ENCODE peak calls at places on chromosomes 13 and 19, in nine cellular contexts. L is fibroblast of the conjunctiva; G is stimulated activated naive CD4-positive, alpha-beta T cell; K is ELR; M is adrenal gland; U is T-helper 1 cell; D is stimulated activated CD4-positive, alpha-beta T cell treated with anti-CD3 and anti-CD28 coated beads, Interleukin-1b, Interleukin-23, amount 100 ng/mL, for 1 hour; E is NCI-H2081; O is effector CD4-positive, alpha-beta T cell. P is an unnamed sample.

GRCh38 chr19:11191273-11191755 is 6.0 kb downstream of the KANK2 start:
- DNase-seq in O (no peak), U (no peak), E (no peak), K (peak; percentile 82), G (no peak), L (peak; percentile 56), D (no peak), M (peak; percentile 71), P (peak; percentile 71)

GRCh38 chr19:50922316-50922853 is 11.2 kb upstream of the KLK4 start:
- DNase-seq in E (peak; percentile 84), M (peak; percentile 79), O (peak; percentile 65), U (peak; percentile 63), G (peak; percentile 43), K (peak; percentile 82), D (peak; percentile 38), L (peak; percentile 57), P (peak; percentile 68)

GRCh38 chr19:16445238-16446107 is 26.3 kb downstream of the EPS15L1 start:
- DNase-seq in G (no peak), L (no peak), D (no peak), U (no peak), E (peak; percentile 7), K (peak; percentile 91), O (no peak), M (no peak), P (peak; percentile 76)

GRCh38 chr19:49997709-49998108 is 27.5 kb downstream of the VRK3 start:
- DNase-seq in U (no peak), L (no peak), K (peak; percentile 52), M (no peak), E (no peak), G (no peak), O (no peak), D (no peak), P (no peak)

GRCh38 chr19:1291761-1292418 is 6.2 kb downstream of the EFNA2 start:
- DNase-seq in M (no peak), D (no peak), E (no peak), L (no peak), G (no peak), U (no peak), O (no peak), K (no peak), P (no peak)

GRCh38 chr19:35120898-35121297 is 5.3 kb downstream of the FXYD3 start:
- DNase-seq in M (no peak), K (no peak), O (no peak), G (no peak), E (no peak), D (no peak), U (no peak), L (no peak), P (peak; percentile 13)

GRCh38 chr13:60441761-60442160 is 44.7 kb downstream of the TDRD3 start:
- DNase-seq in L (no peak), U (no peak), M (no peak), K (no peak), O (no peak), D (no peak), E (no peak), G (no peak), P (no peak)

GRCh38 chr13:23572836-23573235 is 2.6 kb downstream of the TNFRSF19 start:
- DNase-seq in O (no peak), M (no peak), K (no peak), E (no peak), G (no peak), L (no peak), D (no peak), U (no peak), P (no peak)

GRCh38 chr13:111572956-111573355 is 252.5 kb downstream of the TEX29 start:
- DNase-seq in D (no peak), L (no peak), G (no peak), K (no peak), U (no peak), O (no peak), E (peak; percentile 97), M (no peak), P (no peak)

GRCh38 chr13:53854321-53854720 is 825.7 kb downstream of the OLFM4 start:
- DNase-seq in E (no peak), O (no peak), L (no peak), K (no peak), U (no peak), G (no peak), M (no peak), D (no peak), P (no peak)

GRCh38 chr19:17560205-17560595 is 4.8 kb downstream of the COLGALT1 start:
- DNase-seq in K (peak; percentile 99), L (peak; percentile 73), O (no peak), G (no peak), M (peak; percentile 62), E (no peak), D (no peak), U (no peak), P (peak; percentile 92)

GRCh38 chr19:29831041-29831548 is 19.3 kb downstream of the CCNE1 start:
- DNase-seq in L (no peak), E (no peak), O (peak; percentile 49), K (peak; percentile 70), M (no peak), D (no peak), U (peak; percentile 52), G (peak; percentile 48), P (no peak)

GRCh38 chr19:3304871-3305423 is 61.4 kb upstream of the NFIC start:
- DNase-seq in M (peak; percentile 79), G (peak; percentile 68), U (peak; percentile 77), K (peak; percentile 74), D (peak; percentile 26), O (peak; percentile 75), L (peak; percentile 32), E (peak; percentile 61), P (peak; percentile 39)

GRCh38 chr19:53509443-53509842 is 28.5 kb upstream of the ZNF331 start:
- DNase-seq in G (no peak), O (no peak), K (no peak), D (no peak), E (no peak), L (no peak), U (no peak), M (no peak), P (no peak)

GRCh38 chr19:10290876-10291553 is 1.3 kb downstream of the ICAM5 start:
- DNase-seq in L (no peak), E (no peak), O (peak; percentile 23), M (no peak), K (peak; percentile 71), G (peak; percentile 28), U (peak; percentile 35), D (no peak), P (no peak)

GRCh38 chr19:35894342-35894741 is 6.0 kb downstream of the NFKBID start:
- DNase-seq in K (no peak), U (no peak), M (no peak), E (no peak), D (no peak), L (no peak), G (no peak), O (no peak), P (no peak)

GRCh38 chr13:98315466-98315865 is 138.4 kb upstream of the RNF113B start:
- DNase-seq in U (no peak), M (no peak), L (no peak), K (no peak), O (no peak), E (no peak), G (no peak), D (no peak), P (no peak)

GRCh38 chr19:8192227-8192820 is 16.8 kb upstream of the CERS4 start:
- DNase-seq in D (no peak), O (no peak), G (no peak), L (no peak), E (no peak), K (no peak), U (no peak), M (no peak), P (no peak)

GRCh38 chr13:107258599-107259187 is 690.8 kb upstream of the ARGLU1 start:
- DNase-seq in O (no peak), K (peak; percentile 45), E (peak; percentile 22), G (no peak), L (no peak), M (no peak), D (no peak), U (no peak), P (peak; percentile 99)

GRCh38 chr13:105937451-105937850 is 598.0 kb downstream of the EFNB2 start:
- DNase-seq in O (no peak), G (no peak), M (no peak), E (no peak), L (no peak), K (peak; percentile 81), D (no peak), U (no peak), P (no peak)

GRCh38 chr13:76792680-76793334 is 93.4 kb downstream of the KCTD12 start:
- DNase-seq in G (no peak), U (no peak), O (no peak), L (peak; percentile 17), M (peak; percentile 31), D (no peak), K (peak; percentile 83), E (no peak), P (peak; percentile 78)

GRCh38 chr19:35529241-35530218 is 1.4 kb upstream of the SBSN start:
- DNase-seq in U (no peak), M (no peak), O (no peak), L (no peak), E (no peak), D (no peak), K (no peak), G (no peak), P (no peak)

GRCh38 chr13:73708393-73708985 is 425.7 kb downstream of the KLF12 start:
- DNase-seq in D (no peak), M (peak; percentile 57), L (peak; percentile 57), U (peak; percentile 51), E (peak; percentile 46), G (peak; percentile 4), K (peak; percentile 71), O (peak; percentile 42), P (peak; percentile 56)

GRCh38 chr19:32232449-32232848 is 113.0 kb upstream of the ZNF507 start:
- DNase-seq in G (no peak), L (no peak), K (no peak), D (no peak), M (no peak), E (no peak), O (no peak), U (no peak), P (no peak)

GRCh38 chr19:6668696-6669095 is 1.3 kb downstream of the TNFSF14 start:
- DNase-seq in E (no peak), K (no peak), G (no peak), O (no peak), M (no peak), D (no peak), U (no peak), L (no peak), P (no peak)

GRCh38 chr13:109288151-109288709 is 498.2 kb downstream of the IRS2 start:
- DNase-seq in D (no peak), G (no peak), E (no peak), M (no peak), U (no peak), K (no peak), L (no peak), O (no peak), P (no peak)

GRCh38 chr19:20470345-20471119 is 95.0 kb downstream of the ZNF737 start:
- DNase-seq in G (no peak), D (no peak), L (no peak), K (no peak), M (no peak), O (no peak), E (no peak), U (no peak), P (no peak)

GRCh38 chr13:110044521-110045200 is 258.3 kb upstream of the IRS2 start:
- DNase-seq in E (no peak), D (no peak), U (no peak), M (no peak), L (peak; percentile 43), K (no peak), O (no peak), G (no peak), P (no peak)

GRCh38 chr19:36605839-36606478 is 846 bp downstream of the ZNF382 start:
- DNase-seq in G (no peak), E (no peak), D (no peak), K (no peak), U (no peak), L (no peak), O (no peak), M (no peak), P (no peak)

GRCh38 chr13:99228737-99229691 is 28.4 kb downstream of the UBAC2 start:
- DNase-seq in E (no peak), K (peak; percentile 86), U (no peak), D (no peak), O (no peak), M (no peak), G (no peak), L (no peak), P (peak; percentile 85)

GRCh38 chr13:54357284-54357933 is 1328.8 kb downstream of the OLFM4 start:
- DNase-seq in L (no peak), U (no peak), D (no peak), O (no peak), G (no peak), K (no peak), M (no peak), E (no peak), P (no peak)